ENCODE peak calls at places on chromosomes 6 and 20, in four cellular contexts. C is heart right ventricle, A is tibial artery, J is tibial nerve. L is an unnamed sample.

GRCh38 chr6:40268166-40268958 is 318.8 kb downstream of the LRFN2 start:
- DNase-seq in C (no peak), A (no peak), J (no peak), L (no peak)

GRCh38 chr20:38724603-38725457 is 544 bp downstream of the SLC32A1 start:
- DNase-seq in A (no peak), J (no peak), C (no peak), L (no peak)

GRCh38 chr6:46186583-46186982 is 15.8 kb upstream of the ENPP5 start:
- DNase-seq in C (no peak), J (no peak), A (no peak), L (no peak)

GRCh38 chr20:51216850-51217249 is 193.9 kb upstream of the KCNG1 start:
- DNase-seq in A (no peak), C (no peak), J (no peak), L (no peak)

GRCh38 chr6:100763617-100764016 is 117.5 kb downstream of the ASCC3 start:
- DNase-seq in J (no peak), C (no peak), A (no peak), L (no peak)

GRCh38 chr6:108068618-108069017 is 5.9 kb downstream of the OSTM1 start:
- DNase-seq in J (no peak), A (no peak), C (no peak), L (peak; percentile 6)

GRCh38 chr6:17584241-17584803 is 15.8 kb upstream of the FAM8A1 start:
- DNase-seq in C (peak; percentile 53), A (peak; percentile 33), J (no peak), L (no peak)

GRCh38 chr20:44526129-44526528 is 4.3 kb upstream of the SERINC3 start:
- DNase-seq in C (no peak), A (no peak), J (no peak), L (no peak)

GRCh38 chr20:19923762-19924161 is 93.4 kb upstream of the NAA20 start:
- DNase-seq in C (no peak), A (no peak), J (no peak), L (no peak)

GRCh38 chr6:106281661-106282060 is 43.9 kb downstream of the ATG5 start:
- DNase-seq in A (no peak), C (no peak), J (no peak), L (no peak)

GRCh38 chr20:39066464-39066863 is 104.3 kb downstream of the DHX35 start:
- DNase-seq in A (no peak), J (no peak), C (no peak), L (no peak)

GRCh38 chr6:148395583-148396101 is 53.0 kb downstream of the SASH1 start:
- DNase-seq in C (peak; percentile 48), J (no peak), A (no peak), L (no peak)

GRCh38 chr6:20744911-20745557 is 210.8 kb downstream of the CDKAL1 start:
- DNase-seq in J (no peak), A (no peak), C (no peak), L (no peak)

GRCh38 chr6:70717038-70717801 is 49.5 kb downstream of the SMAP1 start:
- DNase-seq in C (no peak), A (no peak), J (no peak), L (no peak)

GRCh38 chr6:19697744-19698290 is 139.4 kb upstream of the ID4 start:
- DNase-seq in J (no peak), C (no peak), A (no peak), L (no peak)

GRCh38 chr6:34151321-34152041 is 5.6 kb upstream of the GRM4 start:
- DNase-seq in C (no peak), J (no peak), A (no peak), L (no peak)

GRCh38 chr6:159893064-159893463 is 2.3 kb downstream of the MAS1 start:
- DNase-seq in C (no peak), J (no peak), A (no peak), L (no peak)

GRCh38 chr20:43667341-43668132 is 623 bp downstream of the MYBL2 start:
- DNase-seq in A (no peak), C (no peak), J (no peak), L (no peak)

GRCh38 chr6:86937219-86938079 is at the start of gene HTR1E:
- DNase-seq in C (no peak), A (no peak), J (no peak), L (no peak)

GRCh38 chr6:28634758-28635546 is 109.3 kb downstream of the GPX5 start:
- DNase-seq in J (no peak), C (no peak), A (no peak), L (no peak)

GRCh38 chr6:54294965-54295532 is 13.2 kb upstream of the TINAG start:
- DNase-seq in J (no peak), A (no peak), C (no peak), L (no peak)

GRCh38 chr20:59010321-59010994 is 3.4 kb upstream of the CTSZ start:
- DNase-seq in J (no peak), C (no peak), A (no peak), L (no peak)

GRCh38 chr20:59253325-59253724 is 47.1 kb upstream of the EDN3 start:
- DNase-seq in J (no peak), A (no peak), C (no peak), L (no peak)

GRCh38 chr6:33904050-33904827 is 100.4 kb upstream of the MLN start:
- DNase-seq in J (no peak), A (no peak), C (no peak), L (peak; percentile 41)

GRCh38 chr6:112651239-112651638 is 304.1 kb downstream of the RFPL4B start:
- DNase-seq in A (no peak), J (no peak), C (no peak), L (no peak)

GRCh38 chr6:26104457-26105108 is 17.4 kb downstream of the HFE start:
- DNase-seq in C (no peak), A (no peak), J (no peak), L (no peak)

GRCh38 chr6:167210375-167211295 is 52.9 kb upstream of the GPR31 start:
- DNase-seq in C (peak; percentile 11), A (no peak), J (no peak), L (no peak)

GRCh38 chr6:160733045-160733646 is 31.1 kb downstream of the PLG start:
- DNase-seq in J (no peak), A (no peak), C (peak; percentile 31), L (no peak)

GRCh38 chr6:43009124-43009523 is 4.6 kb downstream of the MEA1 start:
- DNase-seq in A (no peak), J (no peak), C (peak; percentile 42), L (no peak)

GRCh38 chr6:41497994-41498393 is 48.2 kb upstream of the FOXP4 start:
- DNase-seq in J (no peak), A (no peak), C (no peak), L (no peak)

GRCh38 chr6:36073587-36073986 is 46.0 kb downstream of the MAPK14 start:
- DNase-seq in J (no peak), C (no peak), A (no peak), L (no peak)

GRCh38 chr6:7901780-7902179 is 8.8 kb downstream of the TXNDC5 start:
- DNase-seq in J (no peak), C (no peak), A (no peak), L (no peak)

GRCh38 chr6:150004101-150004782 is 21.1 kb downstream of the RAET1L start:
- DNase-seq in J (no peak), A (no peak), C (no peak), L (peak; percentile 66)

GRCh38 chr6:127202676-127203075 is 64.0 kb upstream of the RNF146 start:
- DNase-seq in J (no peak), A (no peak), C (no peak), L (no peak)

GRCh38 chr6:11380549-11380948 is 148.1 kb upstream of the NEDD9 start:
- DNase-seq in C (no peak), J (no peak), A (no peak), L (no peak)
- H3K4me3 ChIP-seq in C (no peak overlapping the region), J (no peak overlapping the region), A (no peak overlapping the region), L (no peak overlapping the region)

DNA sequence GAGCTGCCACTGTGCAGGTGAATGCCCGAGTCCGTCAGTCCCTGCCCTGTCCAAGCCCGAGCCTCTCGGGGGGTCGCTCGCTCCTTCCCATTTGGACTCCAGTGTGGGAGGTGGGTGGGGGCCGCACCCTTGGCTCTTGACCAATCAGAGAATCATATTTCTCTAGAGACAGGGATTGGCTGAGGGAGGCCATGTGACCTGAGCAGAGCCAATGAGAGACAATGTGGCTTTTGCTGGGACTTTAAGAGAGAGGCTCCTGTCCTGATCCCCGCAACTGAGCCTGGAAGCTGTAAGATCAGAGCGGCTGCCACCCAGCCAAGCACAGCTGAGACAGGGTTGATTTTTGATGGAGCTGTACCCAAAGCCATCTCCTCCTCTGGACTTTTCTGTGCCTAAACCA is 199.3 kb downstream of the TFAP2C start:
- DNase-seq in J (no peak), A (no peak), C (no peak), L (no peak)
- H3K27ac ChIP-seq in J (no peak overlapping the region), A (no peak overlapping the region), C (no peak overlapping the region), L (no peak overlapping the region)

GRCh38 chr20:7015257-7015656 is 247.8 kb downstream of the BMP2 start:
- DNase-seq in A (no peak), C (no peak), J (no peak), L (no peak)
- H3K9me3 ChIP-seq in A (no peaks in the 10 kb centered on the region), C (peaks cover 2% of the 10 kb centered on the region), J (no peaks in the 10 kb centered on the region), L (no peaks in the 10 kb centered on the region)

GRCh38 chr6:31180500-31180899 is 10.0 kb upstream of the POU5F1 start:
- DNase-seq in A (peak; percentile 32), C (peak; percentile 91), J (peak; percentile 70), L (peak; percentile 69)

GRCh38 chr6:31187780-31188194 is 17.3 kb upstream of the POU5F1 start:
- DNase-seq in C (no peak), J (no peak), A (no peak), L (no peak)

GRCh38 chr6:31190488-31190887 is 20.0 kb upstream of the POU5F1 start:
- DNase-seq in A (no peak), C (no peak), J (no peak), L (no peak)

DNA sequence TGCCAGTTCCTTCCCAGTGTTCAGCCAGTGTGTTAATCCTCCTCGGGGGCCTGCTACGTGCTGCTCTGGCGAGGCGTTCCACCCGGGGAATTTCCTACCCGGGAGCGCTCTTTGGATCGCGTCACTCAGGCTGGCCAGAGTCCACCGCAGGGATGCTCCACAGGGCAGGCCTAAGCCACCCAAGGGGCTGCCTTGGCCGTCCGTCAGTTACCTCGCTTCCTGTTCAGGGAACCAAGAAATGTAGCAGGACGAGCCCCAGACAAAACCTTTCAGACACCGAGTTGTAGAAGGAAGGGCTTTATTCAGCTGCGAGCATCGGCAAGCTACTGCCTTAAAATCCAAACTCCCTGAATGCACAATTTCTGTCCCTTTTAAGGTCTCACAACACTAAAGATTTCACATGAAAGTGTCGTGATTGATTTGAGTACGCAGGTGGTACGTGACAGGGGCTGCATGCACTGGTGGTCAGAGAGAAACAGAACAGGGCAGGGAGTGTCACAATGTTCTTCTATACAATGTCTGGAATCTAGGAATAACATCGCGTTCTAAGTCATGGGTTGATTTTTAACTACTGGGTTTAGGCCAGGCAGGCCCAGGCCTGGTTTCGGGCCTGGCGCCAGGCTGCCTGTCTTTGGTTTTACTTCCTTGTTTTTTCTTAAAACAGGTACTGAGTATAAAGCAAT is 15.7 kb upstream of the POU5F1 start:
- DNase-seq in J (peak; percentile 27), A (peak; percentile 65), C (peak; percentile 83), L (no peak)
- H3K4me3 ChIP-seq in J (peak overlapping the region; percentile 7), A (peak overlapping the region; percentile 37), C (peak overlapping the region; percentile 57), L (no peak overlapping the region)

GRCh38 chr20:54067606-54068174 is 2.7 kb downstream of the BCAS1 start:
- DNase-seq in J (no peak), A (no peak), C (no peak), L (no peak)
- H3K27ac ChIP-seq in J (no peak overlapping the region), A (no peak overlapping the region), C (no peak overlapping the region), L (no peak overlapping the region)

L was measured in effector memory CD4-positive, alpha-beta T cell.